ENCODE peak calls at places on chromosomes 5 and 9, in seven cellular contexts. W is gastrocnemius medialis, Y is thyroid gland, P is body of pancreas, J is adrenal gland, E is breast epithelium, Z is endothelial cell of umbilical vein. C is an unnamed sample.

GRCh38 chr9:115109486-115109885 is 8.5 kb downstream of the TNC start:
- DNase-seq in W (no peak), Y (no peak), P (no peak), J (no peak), E (no peak), Z (no peak), C (no peak)

GRCh38 chr5:147479949-147480348 is 29.9 kb downstream of the DPYSL3 start:
- DNase-seq in W (no peak), Y (no peak), P (no peak), J (no peak), E (no peak), Z (peak; percentile 86), C (no peak)

GRCh38 chr9:118962426-118962825 is 406.8 kb downstream of the BRINP1 start:
- DNase-seq in W (no peak), Y (peak; percentile 20), P (no peak), J (no peak), E (no peak), Z (no peak), C (no peak)

GRCh38 chr9:89606049-89606481 is 1.3 kb downstream of the GADD45G start:
- DNase-seq in W (peak; percentile 58), Y (peak; percentile 86), P (peak; percentile 87), J (peak; percentile 89), E (peak; percentile 84), Z (peak; percentile 54), C (peak; percentile 74)

GRCh38 chr9:133331221-133331620 is 4.8 kb downstream of the SURF6 start:
- DNase-seq in W (no peak), Y (no peak), P (no peak), J (no peak), E (no peak), Z (no peak), C (no peak)

GRCh38 chr5:75862872-75863271 is 145.6 kb upstream of the POC5 start:
- DNase-seq in W (no peak), Y (no peak), P (peak; percentile 10), J (no peak), E (no peak), Z (no peak), C (no peak)

GRCh38 chr5:54249210-54250028 is 61.0 kb downstream of the ARL15 start:
- DNase-seq in W (no peak), Y (peak; percentile 53), P (peak; percentile 38), J (peak; percentile 42), E (no peak), Z (no peak), C (no peak)

GRCh38 chr5:1185652-1186350 is 15.6 kb upstream of the SLC6A19 start:
- DNase-seq in W (peak; percentile 1), Y (no peak), P (peak; percentile 90), J (no peak), E (no peak), Z (no peak), C (peak; percentile 6)

GRCh38 chr5:96812851-96813250 is 5.1 kb upstream of the ERAP1 start:
- DNase-seq in W (no peak), Y (no peak), P (no peak), J (no peak), E (no peak), Z (no peak), C (no peak)

GRCh38 chr9:9820411-9820810 is 792.4 kb downstream of the PTPRD start:
- DNase-seq in W (no peak), Y (no peak), P (no peak), J (no peak), E (no peak), Z (no peak), C (no peak)

GRCh38 chr5:159887050-159887449 is 29.2 kb upstream of the ADRA1B start:
- DNase-seq in W (no peak), Y (no peak), P (no peak), J (no peak), E (no peak), Z (no peak), C (no peak)

GRCh38 chr5:28548856-28549255 is 1510.5 kb upstream of the CDH9 start:
- DNase-seq in W (no peak), Y (no peak), P (no peak), J (no peak), E (no peak), Z (no peak), C (no peak)

GRCh38 chr9:69532359-69532758 is 139.8 kb downstream of the APBA1 start:
- DNase-seq in W (no peak), Y (no peak), P (no peak), J (no peak), E (no peak), Z (no peak), C (no peak)

GRCh38 chr5:140328036-140328764 is 18.2 kb downstream of the HBEGF start:
- DNase-seq in W (no peak), Y (no peak), P (no peak), J (no peak), E (no peak), Z (peak; percentile 81), C (no peak)

GRCh38 chr5:142153674-142154448 is 45.3 kb downstream of the NDFIP1 start:
- DNase-seq in W (no peak), Y (no peak), P (no peak), J (no peak), E (no peak), Z (no peak), C (no peak)

GRCh38 chr5:67364381-67364970 is 167.9 kb upstream of the CD180 start:
- DNase-seq in W (no peak), Y (peak; percentile 65), P (no peak), J (no peak), E (no peak), Z (no peak), C (no peak)

GRCh38 chr5:14444988-14445387 is 136.6 kb upstream of the OTULINL start:
- DNase-seq in W (no peak), Y (no peak), P (no peak), J (no peak), E (no peak), Z (peak; percentile 67), C (no peak)

GRCh38 chr5:3837544-3837943 is 241.9 kb downstream of the IRX1 start:
- DNase-seq in W (no peak), Y (no peak), P (no peak), J (no peak), E (no peak), Z (no peak), C (no peak)

GRCh38 chr5:150213530-150213929 is 23.7 kb downstream of the SLC6A7 start:
- DNase-seq in W (no peak), Y (no peak), P (no peak), J (no peak), E (no peak), Z (no peak), C (no peak)

GRCh38 chr9:15295761-15296405 is 11.1 kb downstream of the TTC39B start:
- DNase-seq in W (no peak), Y (peak; percentile 30), P (peak; percentile 42), J (no peak), E (no peak), Z (peak; percentile 87), C (peak; percentile 31)

GRCh38 chr5:134133213-134133994 is 18.9 kb downstream of the TCF7 start:
- DNase-seq in W (no peak), Y (no peak), P (peak; percentile 4), J (peak; percentile 8), E (no peak), Z (no peak), C (peak; percentile 12)

GRCh38 chr9:130963337-130963908 is 24.4 kb upstream of the FIBCD1 start:
- DNase-seq in W (no peak), Y (no peak), P (no peak), J (no peak), E (no peak), Z (no peak), C (no peak)
- H3K27ac ChIP-seq in W (no peak overlapping the region), Y (no peak overlapping the region), P (no peak overlapping the region), J (no peak overlapping the region), E (peak overlapping the region; percentile 33), Z (peak overlapping the region; percentile 32), C (no peak overlapping the region)

GRCh38 chr9:112750111-112750766 is at the start of gene SNX30:
- DNase-seq in W (peak; percentile 81), Y (peak; percentile 86), P (peak; percentile 94), J (peak; percentile 90), E (peak; percentile 84), Z (peak; percentile 81), C (peak; percentile 87)
- TF ChIP-seq POLR2A in W (peak; percentile 48), Y (peak; percentile 37), P (peak; percentile 90), J (peak; percentile 83), E (no peak), Z (peak; percentile 85), C (peak; percentile 66)

GRCh38 chr5:43295202-43295601 is 18.0 kb downstream of the HMGCS1 start:
- DNase-seq in W (no peak), Y (no peak), P (no peak), J (no peak), E (no peak), Z (no peak), C (no peak)
- H3K27ac ChIP-seq in W (no peak overlapping the region), Y (no peak overlapping the region), P (no peak overlapping the region), J (no peak overlapping the region), E (no peak overlapping the region), Z (no peak overlapping the region), C (no peak overlapping the region)

GRCh38 chr5:87340716-87341115 is 72.0 kb downstream of the CCNH start:
- DNase-seq in W (no peak), Y (no peak), P (no peak), J (no peak), E (no peak), Z (peak; percentile 41), C (no peak)
- TF ChIP-seq POLR2A in W (peak; percentile 10), Y (no peak), P (no peak), J (no peak), E (no peak), Z (no peak), C (no peak)

DNA sequence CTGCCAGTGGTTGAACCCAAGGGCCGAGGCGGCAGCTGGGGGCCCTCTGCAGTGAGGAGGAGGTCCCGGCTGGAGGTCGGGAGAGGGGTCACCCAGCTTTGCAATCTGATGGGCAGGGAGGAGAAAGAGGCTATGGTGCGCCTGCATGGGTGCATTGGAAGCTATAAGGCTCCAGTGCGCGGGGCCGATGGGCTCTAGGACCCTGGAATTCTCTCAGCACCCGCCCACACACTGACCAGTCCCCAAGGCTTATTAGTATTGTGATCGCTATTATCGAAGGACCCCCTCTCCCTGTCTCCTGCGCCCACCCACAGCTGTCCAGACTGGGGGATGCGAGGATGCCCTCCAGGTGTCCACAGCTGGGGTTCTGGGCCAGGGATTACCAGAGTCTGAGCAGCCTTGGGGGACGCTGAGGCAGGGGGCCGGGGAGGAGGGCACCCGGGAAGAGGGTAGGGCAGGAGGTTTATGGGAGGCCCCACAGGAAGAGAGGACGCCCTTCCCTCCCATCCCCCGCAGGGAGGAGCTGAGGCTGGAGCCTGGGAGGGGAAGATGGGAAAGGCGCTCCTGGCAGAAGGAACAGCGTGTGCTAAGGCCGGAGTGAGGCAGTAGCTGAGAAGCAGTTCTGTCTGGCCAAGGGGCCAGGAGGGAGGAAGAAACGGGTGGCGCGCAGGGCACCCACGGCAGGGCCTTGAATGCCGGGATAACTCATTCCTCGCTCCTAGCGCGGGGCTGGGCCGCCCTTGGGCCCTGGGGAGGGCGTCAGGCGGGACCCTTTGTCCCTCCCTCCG is 24.2 kb downstream of the C9orf50 start:
- DNase-seq in W (peak; percentile 35), Y (peak; percentile 39), P (peak; percentile 34), J (peak; percentile 72), E (no peak), Z (no peak), C (peak; percentile 84)
- H3K27ac ChIP-seq in W (peak overlapping the region; percentile 75), Y (peak overlapping the region; percentile 65), P (peak overlapping the region; percentile 60), J (peak overlapping the region; percentile 4), E (peak overlapping the region; percentile 94), Z (no peak overlapping the region), C (peak overlapping the region; percentile 93)

GRCh38 chr9:5509573-5509972 is 758 bp upstream of the PDCD1LG2 start:
- DNase-seq in W (no peak), Y (no peak), P (no peak), J (no peak), E (no peak), Z (peak; percentile 91), C (no peak)
- TF ChIP-seq POLR2A in W (no peak), Y (no peak), P (no peak), J (no peak), E (no peak), Z (no peak), C (no peak)